ENCODE peak calls at places on chromosome 22, in ten cellular contexts. X is effector memory CD4-positive, alpha-beta T cell; M is OCI-LY7; Q is Caco-2; Y is CD8-positive, alpha-beta memory T cell; R is CD4-positive, alpha-beta memory T cell; W is lower lobe of right lung; L is CD4-positive, alpha-beta T cell; F is neural progenitor cell; P is small intestine. N is an unnamed sample.

GRCh38 chr22:37985050-37985585 is 763 bp upstream of the SOX10 start:
- DNase-seq in X (no peak), M (no peak), Q (no peak), Y (no peak), R (no peak), W (no peak), L (no peak), F (no peak), P (no peak), N (no peak)

GRCh38 chr22:45242778-45243191 is 2.1 kb upstream of the KIAA0930 start:
- DNase-seq in X (no peak), M (no peak), Q (no peak), Y (no peak), R (no peak), W (peak; percentile 53), L (no peak), F (no peak), P (no peak), N (no peak)

GRCh38 chr22:26461188-26461810 is 22.3 kb downstream of the HPS4 start:
- DNase-seq in X (no peak), M (peak; percentile 41), Q (peak; percentile 75), Y (peak; percentile 21), R (no peak), W (peak; percentile 58), L (peak; percentile 18), F (peak; percentile 86), P (peak; percentile 67), N (peak; percentile 22)

GRCh38 chr22:38982008-38982927 is at the start of gene APOBEC3B:
- DNase-seq in X (peak; percentile 26), M (peak; percentile 47), Q (peak; percentile 91), Y (peak; percentile 58), R (peak; percentile 69), W (peak; percentile 80), L (peak; percentile 28), F (peak; percentile 47), P (peak; percentile 97), N (peak; percentile 19)

GRCh38 chr22:19361501-19362103 is 69.9 kb downstream of the HIRA start:
- DNase-seq in X (no peak), M (peak; percentile 83), Q (no peak), Y (no peak), R (no peak), W (no peak), L (no peak), F (no peak), P (no peak), N (no peak)

GRCh38 chr22:44584256-44584902 is 86.3 kb upstream of the RTL6 start:
- DNase-seq in X (no peak), M (no peak), Q (no peak), Y (no peak), R (no peak), W (peak; percentile 23), L (no peak), F (no peak), P (no peak), N (no peak)

GRCh38 chr22:29469755-29470154 is 10.3 kb upstream of the NEFH start:
- DNase-seq in X (no peak), M (no peak), Q (peak; percentile 34), Y (no peak), R (no peak), W (no peak), L (no peak), F (peak; percentile 52), P (no peak), N (no peak)

GRCh38 chr22:25696763-25697710 is 45.0 kb upstream of the MYO18B start:
- DNase-seq in X (no peak), M (no peak), Q (no peak), Y (no peak), R (no peak), W (no peak), L (no peak), F (no peak), P (no peak), N (no peak)

GRCh38 chr22:45602824-45603301 is 68.8 kb upstream of the ATXN10 start:
- DNase-seq in X (no peak), M (peak; percentile 58), Q (peak; percentile 65), Y (no peak), R (no peak), W (peak; percentile 34), L (no peak), F (peak; percentile 80), P (no peak), N (no peak)

GRCh38 chr22:38827510-38827909 is 16.3 kb downstream of the NPTXR start:
- DNase-seq in X (no peak), M (no peak), Q (no peak), Y (no peak), R (no peak), W (no peak), L (no peak), F (no peak), P (no peak), N (no peak)

GRCh38 chr22:28903719-28904118 is 20.3 kb downstream of the ZNRF3 start:
- DNase-seq in X (no peak), M (no peak), Q (no peak), Y (no peak), R (no peak), W (no peak), L (no peak), F (no peak), P (no peak), N (no peak)

GRCh38 chr22:43378011-43378704 is 33.7 kb upstream of the MPPED1 start:
- DNase-seq in X (no peak), M (no peak), Q (no peak), Y (no peak), R (no peak), W (peak; percentile 1), L (no peak), F (no peak), P (peak; percentile 32), N (no peak)

GRCh38 chr22:22369962-22370265 is 125.3 kb downstream of the VPREB1 start:
- DNase-seq in X (no peak), M (peak; percentile 84), Q (no peak), Y (no peak), R (no peak), W (no peak), L (no peak), F (no peak), P (no peak), N (no peak)

GRCh38 chr22:40116496-40117200 is 61.1 kb upstream of the TNRC6B start:
- DNase-seq in X (peak; percentile 19), M (no peak), Q (no peak), Y (peak; percentile 21), R (peak; percentile 82), W (no peak), L (peak; percentile 17), F (no peak), P (no peak), N (peak; percentile 32)

GRCh38 chr22:47344414-47344813 is 582.0 kb downstream of the TBC1D22A start:
- DNase-seq in X (no peak), M (no peak), Q (no peak), Y (no peak), R (no peak), W (no peak), L (no peak), F (no peak), P (no peak), N (no peak)
- H3K9me3 ChIP-seq in X (no peaks in the 10 kb centered on the region), M (no peaks in the 10 kb centered on the region), Q (no peaks in the 10 kb centered on the region), Y (no peaks in the 10 kb centered on the region), R (no peaks in the 10 kb centered on the region), W (no peaks in the 10 kb centered on the region), L (no peaks in the 10 kb centered on the region), F (peaks cover 11% of the 10 kb centered on the region), P (no peaks in the 10 kb centered on the region), N (no peaks in the 10 kb centered on the region)

DNA sequence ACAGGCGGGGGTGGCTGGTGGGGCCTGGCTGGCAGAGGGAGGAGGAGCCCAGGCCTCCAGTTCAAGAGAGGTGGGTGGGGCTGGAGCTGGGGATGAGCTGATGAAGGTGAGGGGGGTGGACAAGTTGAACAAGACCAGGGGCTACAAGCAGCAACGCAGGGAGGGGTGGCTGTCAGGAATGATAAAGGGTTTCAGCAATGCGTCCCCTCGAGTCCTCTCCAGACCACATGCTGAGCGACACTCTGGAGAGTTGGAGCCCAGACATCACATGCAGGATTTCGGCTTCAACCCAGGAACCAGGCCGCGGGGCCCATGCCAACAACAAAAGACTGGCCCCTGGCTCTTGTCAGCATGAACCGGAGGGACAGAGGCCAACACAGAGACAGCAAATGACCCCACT is 480.3 kb downstream of the BRD1 start:
- DNase-seq in X (no peak), M (no peak), Q (no peak), Y (no peak), R (no peak), W (peak; percentile 8), L (no peak), F (no peak), P (no peak), N (no peak)
- H3K9me3 ChIP-seq in X (no peaks in the 10 kb centered on the region), M (no peaks in the 10 kb centered on the region), Q (no peaks in the 10 kb centered on the region), Y (no peaks in the 10 kb centered on the region), R (no peaks in the 10 kb centered on the region), W (no peaks in the 10 kb centered on the region), L (no peaks in the 10 kb centered on the region), F (no peaks in the 10 kb centered on the region), P (no peaks in the 10 kb centered on the region), N (no peaks in the 10 kb centered on the region)

DNA sequence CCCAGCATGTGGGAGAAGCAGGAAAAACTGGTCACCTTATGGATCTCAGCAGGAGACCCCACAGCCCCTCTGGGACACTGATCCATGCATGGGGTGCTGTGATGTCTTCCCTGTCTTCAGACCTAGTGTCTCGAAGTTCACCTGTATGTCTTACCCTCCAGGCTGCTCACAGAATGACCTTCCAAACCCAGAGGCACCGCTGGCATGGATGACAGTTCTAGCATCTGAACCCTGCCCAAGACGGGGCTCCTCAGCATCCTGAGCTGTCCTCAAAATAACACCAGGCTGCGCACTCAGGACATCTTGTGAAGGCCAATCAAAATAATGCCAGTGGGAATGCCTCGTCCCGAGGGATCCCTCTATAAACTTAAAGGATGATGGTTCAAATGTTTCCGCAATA is 824.9 kb downstream of the TBC1D22A start:
- DNase-seq in X (no peak), M (no peak), Q (no peak), Y (no peak), R (no peak), W (no peak), L (no peak), F (no peak), P (no peak), N (no peak)
- H3K9me3 ChIP-seq in X (no peaks in the 10 kb centered on the region), M (peaks cover 18% of the 10 kb centered on the region), Q (no peaks in the 10 kb centered on the region), Y (no peaks in the 10 kb centered on the region), R (peaks cover 4% of the 10 kb centered on the region), W (peaks cover 13% of the 10 kb centered on the region), L (peaks cover 9% of the 10 kb centered on the region), F (peaks cover 29% of the 10 kb centered on the region), P (no peaks in the 10 kb centered on the region), N (no peaks in the 10 kb centered on the region)

GRCh38 chr22:48251629-48252028 is 1489.2 kb downstream of the TBC1D22A start:
- DNase-seq in X (no peak), M (no peak), Q (no peak), Y (no peak), R (no peak), W (no peak), L (no peak), F (no peak), P (no peak), N (no peak)

GRCh38 chr22:48254311-48254873 is 1491.9 kb downstream of the TBC1D22A start:
- DNase-seq in X (no peak), M (no peak), Q (no peak), Y (no peak), R (no peak), W (no peak), L (no peak), F (no peak), P (no peak), N (no peak)

GRCh38 chr22:48250937-48251530 is 1488.6 kb downstream of the TBC1D22A start:
- DNase-seq in X (no peak), M (no peak), Q (no peak), Y (no peak), R (no peak), W (no peak), L (no peak), F (no peak), P (no peak), N (no peak)

GRCh38 chr22:48253573-48253972 is 1491.1 kb downstream of the TBC1D22A start:
- DNase-seq in X (no peak), M (no peak), Q (no peak), Y (no peak), R (no peak), W (no peak), L (no peak), F (no peak), P (no peak), N (no peak)

GRCh38 chr22:48253136-48253535 is 1490.7 kb downstream of the TBC1D22A start:
- DNase-seq in X (no peak), M (no peak), Q (no peak), Y (no peak), R (no peak), W (no peak), L (no peak), F (no peak), P (no peak), N (no peak)
- H3K9me3 ChIP-seq in X (no peaks in the 10 kb centered on the region), M (no peaks in the 10 kb centered on the region), Q (no peaks in the 10 kb centered on the region), Y (no peaks in the 10 kb centered on the region), R (no peaks in the 10 kb centered on the region), W (no peaks in the 10 kb centered on the region), L (no peaks in the 10 kb centered on the region), F (no peaks in the 10 kb centered on the region), P (no peaks in the 10 kb centered on the region), N (no peaks in the 10 kb centered on the region)